ENCODE peak calls at places on chromosomes 4 and X, in ten cellular contexts. D, E, Z, P, A, V, M, I, J and F are unnamed samples.

GRCh38 chrX:140355922-140356321 is 148.9 kb downstream of the SOX3 start:
- DNase-seq in A (no peak), D (no peak), M (no peak), Z (no peak), P (no peak), V (no peak), I (no peak), E (no peak), J (no peak), F (no peak)

GRCh38 chrX:154540897-154541535 is 5.6 kb downstream of the G6PD start:
- DNase-seq in A (no peak), V (no peak), J (no peak), M (no peak), Z (peak; percentile 86), E (peak; percentile 77), D (peak; percentile 72), P (no peak), I (no peak), F (no peak)

GRCh38 chr4:54908744-54909143 is 216.7 kb downstream of the KDR start:
- DNase-seq in I (no peak), E (no peak), M (no peak), V (no peak), D (no peak), A (no peak), J (no peak), P (no peak), Z (no peak), F (peak; percentile 26)

GRCh38 chr4:100929753-100930152 is 411.9 kb upstream of the EMCN start:
- DNase-seq in E (no peak), I (no peak), J (no peak), D (no peak), M (no peak), V (no peak), P (no peak), A (no peak), Z (no peak), F (no peak)

GRCh38 chrX:545488-545887 is 85.1 kb upstream of the SHOX start:
- DNase-seq in J (no peak), D (no peak), I (no peak), V (no peak), Z (no peak), P (no peak), A (no peak), M (no peak), E (no peak), F (no peak)

GRCh38 chrX:110442631-110443030 is 84.0 kb downstream of the RTL9 start:
- DNase-seq in P (no peak), Z (no peak), D (no peak), E (no peak), V (no peak), J (no peak), I (no peak), A (peak; percentile 6), M (no peak), F (no peak)

GRCh38 chr4:112813790-112814189 is 176.8 kb downstream of the LARP7 start:
- DNase-seq in E (no peak), M (no peak), Z (no peak), A (no peak), I (no peak), P (no peak), D (no peak), J (peak; percentile 67), V (no peak), F (no peak)

GRCh38 chr4:148445071-148445902 is 3.1 kb upstream of the NR3C2 start:
- DNase-seq in J (no peak), M (no peak), D (peak; percentile 66), Z (peak; percentile 45), E (peak; percentile 94), I (peak; percentile 79), P (no peak), V (peak; percentile 85), A (peak; percentile 14), F (no peak)

GRCh38 chr4:158722917-158723793 is at the start of gene PPID:
- DNase-seq in D (peak; percentile 86), V (peak; percentile 88), I (peak; percentile 90), J (peak; percentile 49), E (peak; percentile 96), P (peak; percentile 78), A (peak; percentile 71), M (peak; percentile 54), Z (peak; percentile 54), F (peak; percentile 95)

GRCh38 chr4:10283761-10284160 is 167.2 kb upstream of the WDR1 start:
- DNase-seq in D (no peak), A (no peak), M (no peak), I (no peak), J (no peak), Z (no peak), E (no peak), V (no peak), P (no peak), F (no peak)

GRCh38 chrX:56729152-56729557 is at the start of gene NBDY:
- DNase-seq in M (no peak), D (peak; percentile 33), E (no peak), I (peak; percentile 33), V (no peak), A (no peak), P (no peak), Z (peak; percentile 21), J (no peak), F (no peak)
- TF ChIP-seq POLR2A in M (peak; percentile 80), D (no peak), E (no peak), I (no peak), V (peak; percentile 33), A (peak; percentile 57), P (no peak), Z (no peak), J (peak; percentile 59), F (no peak)

DNA sequence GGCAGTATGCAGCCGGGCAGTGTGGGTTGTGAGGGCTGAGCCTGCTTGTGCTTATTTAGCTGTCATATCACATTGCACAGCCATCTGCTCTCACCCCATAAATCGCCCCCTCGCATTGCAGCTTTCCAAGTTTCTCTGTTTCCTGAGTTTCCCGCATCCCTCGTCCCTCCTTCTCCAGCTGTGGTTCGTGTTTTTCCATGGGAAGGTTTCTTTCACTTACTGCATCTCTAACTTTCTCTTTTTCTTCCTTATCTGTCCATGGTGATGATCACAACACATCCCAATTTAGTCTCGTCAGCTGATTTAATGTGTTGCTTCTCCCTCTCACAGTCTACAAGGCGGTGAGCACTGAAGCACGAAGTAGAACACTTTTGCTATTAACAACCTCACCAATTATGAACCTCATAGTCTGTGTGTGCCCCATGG is 118.1 kb downstream of the ENPP6 start:
- DNase-seq in I (no peak), J (no peak), P (no peak), Z (no peak), V (no peak), M (no peak), E (no peak), A (no peak), D (no peak), F (no peak)
- TF ChIP-seq POLR2AphosphoS5 in I (no peak), J (no peak), P (no peak), Z (peak; percentile 18), V (no peak), M (no peak), E (no peak), A (no peak), D (no peak), F (peak; percentile 8)

GRCh38 chr4:81472249-81473085 is 760 bp upstream of the RASGEF1B start:
- DNase-seq in E (peak; percentile 84), M (no peak), P (no peak), V (peak; percentile 67), J (peak; percentile 24), D (peak; percentile 35), A (no peak), Z (peak; percentile 59), I (peak; percentile 57), F (no peak)

GRCh38 chr4:81469774-81470455 is 1.8 kb downstream of the RASGEF1B start:
- DNase-seq in P (no peak), D (no peak), A (no peak), E (no peak), Z (no peak), I (no peak), V (no peak), J (no peak), M (no peak), F (no peak)

GRCh38 chr4:81470456-81471327 is 1.0 kb downstream of the RASGEF1B start:
- DNase-seq in A (no peak), M (no peak), P (no peak), E (peak; percentile 87), J (no peak), V (peak; percentile 79), I (peak; percentile 64), D (peak; percentile 47), Z (peak; percentile 37), F (no peak)

GRCh38 chr4:81473086-81473396 is 1.3 kb upstream of the RASGEF1B start:
- DNase-seq in E (no peak), D (no peak), Z (no peak), A (no peak), V (no peak), P (no peak), I (no peak), M (no peak), J (no peak), F (no peak)

DNA sequence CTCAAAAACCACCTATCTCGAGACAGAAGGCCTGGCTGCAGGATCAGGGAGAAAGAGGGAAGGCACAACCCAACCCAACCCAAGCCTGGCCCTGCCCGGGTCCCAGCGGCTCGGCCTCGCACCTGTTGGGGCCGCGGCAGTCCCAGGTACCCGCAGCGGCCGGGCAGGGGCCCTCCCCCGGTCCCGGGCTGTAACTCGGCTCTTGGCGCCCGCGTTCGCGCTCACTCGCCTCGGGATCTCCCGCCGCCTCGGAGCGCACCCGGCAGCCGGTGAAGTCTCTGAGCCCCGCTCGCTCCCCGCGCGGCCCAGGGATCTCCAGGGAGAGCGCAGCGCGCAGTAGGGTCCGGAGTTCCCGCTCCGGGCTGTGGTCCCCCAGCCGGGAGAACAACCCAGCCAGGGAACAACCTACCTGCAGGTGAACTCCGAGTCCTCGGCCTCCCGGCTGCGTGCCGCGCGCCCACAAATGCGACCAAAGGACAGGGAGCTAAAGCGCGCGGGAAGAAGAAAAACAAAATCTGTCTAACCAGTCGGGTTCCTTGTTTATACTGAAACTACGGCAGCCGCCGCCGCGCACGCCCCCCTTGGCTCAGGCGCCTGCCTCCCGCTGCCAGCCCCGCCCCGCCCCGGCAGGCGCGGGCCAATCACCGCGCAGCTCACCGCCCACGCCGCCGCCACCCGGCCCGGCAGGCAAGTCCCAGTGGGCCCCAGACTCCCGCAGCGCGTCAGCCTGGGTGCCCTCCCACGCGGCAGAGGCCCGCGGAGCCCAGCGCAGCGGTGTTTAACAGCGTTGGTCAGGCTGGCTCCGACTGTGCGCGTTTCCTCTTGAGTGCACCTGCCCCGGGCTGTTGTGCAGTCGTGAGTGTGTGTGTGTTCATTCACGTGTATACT is at the start of gene RASGEF1B:
- DNase-seq in P (no peak), J (peak; percentile 16), D (peak; percentile 93), M (no peak), Z (peak; percentile 90), E (peak; percentile 98), A (peak; percentile 77), I (peak; percentile 94), V (peak; percentile 93), F (peak; percentile 95)
- TF ChIP-seq POLR2A in P (no peak), J (peak; percentile 44), D (no peak), M (no peak), Z (peak; percentile 56), E (peak; percentile 93), A (no peak), I (peak; percentile 91), V (peak; percentile 28), F (peak; percentile 49)

DNA sequence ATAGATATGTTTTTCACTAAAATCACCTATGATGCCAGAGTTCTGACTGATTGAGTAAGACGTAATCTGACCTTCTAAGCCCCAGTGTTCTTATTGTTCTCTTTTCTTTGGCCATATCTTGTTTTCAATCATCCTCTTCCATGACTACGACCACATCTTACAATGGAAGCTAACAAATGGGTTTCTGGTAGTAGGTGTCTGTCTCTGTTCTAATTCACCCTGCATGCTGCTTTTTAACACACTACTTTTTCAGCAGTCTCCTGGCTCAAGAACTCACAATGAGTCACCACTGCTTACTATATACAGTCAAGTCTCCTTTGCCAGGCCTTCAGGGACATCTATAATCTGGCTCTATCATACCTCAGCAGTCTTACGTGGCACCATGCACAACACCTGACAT is 146.1 kb downstream of the NEXMIF start:
- DNase-seq in D (no peak), Z (no peak), A (no peak), I (no peak), P (no peak), M (no peak), E (no peak), J (no peak), V (no peak), F (no peak)
- TF ChIP-seq POLR2AphosphoS5 in D (no peak), Z (no peak), A (no peak), I (no peak), P (no peak), M (no peak), E (no peak), J (no peak), V (peak; percentile 24), F (no peak)